ENCODE peak calls at places on chromosomes 7 and 10, in ten cellular contexts. One of them, this sample, is unnamed.

GRCh38 chr7:157637216-157637954 is 300.6 kb downstream of the DNAJB6 start:
- DNase-seq in neural crest cell: no peak
- DNase-seq in activated CD4-positive, alpha-beta T cell treated with anti-CD3 and anti-CD28 coated beads for 24 hours: no peak
- DNase-seq in T-helper 1 cell: no peak
- DNase-seq in stimulated activated CD4-positive, alpha-beta T cell treated with anti-CD3 and anti-CD28 coated beads, Interleukin-4, amount 100 ng/mL, for 1 hour: no peak
- DNase-seq in H9: no peak
- DNase-seq in NCI-H748 treated with DMSO at 0.1 percent for 48 hours: no peak
- DNase-seq in HepG2: no peak
- DNase-seq in hypothalamus: peak; percentile 38
- DNase-seq in NCI-H2227 treated with DMSO at 0.1 percent for 48 hours: no peak
- DNase-seq in this sample: no peak

GRCh38 chr7:137836113-137836509 is 10.7 kb downstream of the DGKI start:
- DNase-seq in activated CD4-positive, alpha-beta T cell treated with anti-CD3 and anti-CD28 coated beads for 24 hours: no peak
- DNase-seq in T-helper 1 cell: no peak
- DNase-seq in hypothalamus: no peak
- DNase-seq in stimulated activated CD4-positive, alpha-beta T cell treated with anti-CD3 and anti-CD28 coated beads, Interleukin-4, amount 100 ng/mL, for 1 hour: no peak
- DNase-seq in NCI-H2227 treated with DMSO at 0.1 percent for 48 hours: no peak
- DNase-seq in HepG2: no peak
- DNase-seq in NCI-H748 treated with DMSO at 0.1 percent for 48 hours: no peak
- DNase-seq in neural crest cell: no peak
- DNase-seq in H9: no peak
- DNase-seq in this sample: no peak

GRCh38 chr10:3877092-3878000 is 92.3 kb upstream of the KLF6 start:
- DNase-seq in activated CD4-positive, alpha-beta T cell treated with anti-CD3 and anti-CD28 coated beads for 24 hours: no peak
- DNase-seq in stimulated activated CD4-positive, alpha-beta T cell treated with anti-CD3 and anti-CD28 coated beads, Interleukin-4, amount 100 ng/mL, for 1 hour: no peak
- DNase-seq in NCI-H2227 treated with DMSO at 0.1 percent for 48 hours: no peak
- DNase-seq in T-helper 1 cell: no peak
- DNase-seq in neural crest cell: no peak
- DNase-seq in hypothalamus: no peak
- DNase-seq in H9: no peak
- DNase-seq in HepG2: no peak
- DNase-seq in NCI-H748 treated with DMSO at 0.1 percent for 48 hours: no peak
- DNase-seq in this sample: no peak

GRCh38 chr7:140229591-140230516 is 53.1 kb upstream of the KDM7A start:
- DNase-seq in H9: peak; percentile 74
- DNase-seq in T-helper 1 cell: peak; percentile 66
- DNase-seq in hypothalamus: no peak
- DNase-seq in HepG2: peak; percentile 99
- DNase-seq in neural crest cell: peak; percentile 17
- DNase-seq in activated CD4-positive, alpha-beta T cell treated with anti-CD3 and anti-CD28 coated beads for 24 hours: peak; percentile 37
- DNase-seq in stimulated activated CD4-positive, alpha-beta T cell treated with anti-CD3 and anti-CD28 coated beads, Interleukin-4, amount 100 ng/mL, for 1 hour: peak; percentile 53
- DNase-seq in NCI-H2227 treated with DMSO at 0.1 percent for 48 hours: no peak
- DNase-seq in NCI-H748 treated with DMSO at 0.1 percent for 48 hours: peak; percentile 62
- DNase-seq in this sample: no peak

GRCh38 chr7:142511801-142512200 is 237.5 kb upstream of the PRSS1 start:
- DNase-seq in H9: no peak
- DNase-seq in HepG2: no peak
- DNase-seq in NCI-H748 treated with DMSO at 0.1 percent for 48 hours: no peak
- DNase-seq in hypothalamus: no peak
- DNase-seq in neural crest cell: no peak
- DNase-seq in NCI-H2227 treated with DMSO at 0.1 percent for 48 hours: no peak
- DNase-seq in T-helper 1 cell: no peak
- DNase-seq in activated CD4-positive, alpha-beta T cell treated with anti-CD3 and anti-CD28 coated beads for 24 hours: no peak
- DNase-seq in stimulated activated CD4-positive, alpha-beta T cell treated with anti-CD3 and anti-CD28 coated beads, Interleukin-4, amount 100 ng/mL, for 1 hour: no peak
- DNase-seq in this sample: no peak

GRCh38 chr10:24463683-24464426 is 254.9 kb downstream of the KIAA1217 start:
- DNase-seq in neural crest cell: no peak
- DNase-seq in NCI-H748 treated with DMSO at 0.1 percent for 48 hours: no peak
- DNase-seq in hypothalamus: no peak
- DNase-seq in activated CD4-positive, alpha-beta T cell treated with anti-CD3 and anti-CD28 coated beads for 24 hours: no peak
- DNase-seq in stimulated activated CD4-positive, alpha-beta T cell treated with anti-CD3 and anti-CD28 coated beads, Interleukin-4, amount 100 ng/mL, for 1 hour: no peak
- DNase-seq in NCI-H2227 treated with DMSO at 0.1 percent for 48 hours: no peak
- DNase-seq in T-helper 1 cell: no peak
- DNase-seq in HepG2: no peak
- DNase-seq in H9: no peak
- DNase-seq in this sample: no peak

GRCh38 chr7:147013820-147014219 is 897.2 kb downstream of the CNTNAP2 start:
- DNase-seq in NCI-H748 treated with DMSO at 0.1 percent for 48 hours: no peak
- DNase-seq in HepG2: no peak
- DNase-seq in stimulated activated CD4-positive, alpha-beta T cell treated with anti-CD3 and anti-CD28 coated beads, Interleukin-4, amount 100 ng/mL, for 1 hour: no peak
- DNase-seq in NCI-H2227 treated with DMSO at 0.1 percent for 48 hours: no peak
- DNase-seq in activated CD4-positive, alpha-beta T cell treated with anti-CD3 and anti-CD28 coated beads for 24 hours: no peak
- DNase-seq in hypothalamus: no peak
- DNase-seq in neural crest cell: no peak
- DNase-seq in T-helper 1 cell: no peak
- DNase-seq in H9: no peak
- DNase-seq in this sample: no peak

GRCh38 chr7:2045559-2046405 is 187.0 kb downstream of the MAD1L1 start:
- DNase-seq in NCI-H748 treated with DMSO at 0.1 percent for 48 hours: no peak
- DNase-seq in activated CD4-positive, alpha-beta T cell treated with anti-CD3 and anti-CD28 coated beads for 24 hours: no peak
- DNase-seq in HepG2: no peak
- DNase-seq in H9: no peak
- DNase-seq in neural crest cell: no peak
- DNase-seq in NCI-H2227 treated with DMSO at 0.1 percent for 48 hours: no peak
- DNase-seq in T-helper 1 cell: no peak
- DNase-seq in hypothalamus: no peak
- DNase-seq in stimulated activated CD4-positive, alpha-beta T cell treated with anti-CD3 and anti-CD28 coated beads, Interleukin-4, amount 100 ng/mL, for 1 hour: no peak
- DNase-seq in this sample: no peak

GRCh38 chr10:122849900-122850605 is 4.4 kb upstream of the CUZD1 start:
- DNase-seq in stimulated activated CD4-positive, alpha-beta T cell treated with anti-CD3 and anti-CD28 coated beads, Interleukin-4, amount 100 ng/mL, for 1 hour: no peak
- DNase-seq in neural crest cell: no peak
- DNase-seq in T-helper 1 cell: no peak
- DNase-seq in activated CD4-positive, alpha-beta T cell treated with anti-CD3 and anti-CD28 coated beads for 24 hours: no peak
- DNase-seq in H9: no peak
- DNase-seq in NCI-H2227 treated with DMSO at 0.1 percent for 48 hours: no peak
- DNase-seq in HepG2: no peak
- DNase-seq in hypothalamus: no peak
- DNase-seq in NCI-H748 treated with DMSO at 0.1 percent for 48 hours: no peak
- DNase-seq in this sample: no peak

This sample was measured in esophagus muscularis mucosa.